ENCODE peak calls at places on chromosomes 7 and 10, in nine cellular contexts. L, V, D, F, X, P, A, U and G are unnamed samples.

GRCh38 chr7:107390921-107391320 is 78.9 kb upstream of the GPR22 start:
- DNase-seq in L (no peak), P (no peak), V (no peak), U (no peak), A (no peak), X (no peak), D (no peak), F (no peak), G (no peak)

GRCh38 chr7:24862461-24862860 is 105.2 kb upstream of the GSDME start:
- DNase-seq in A (no peak), F (no peak), D (no peak), X (no peak), U (no peak), L (no peak), P (no peak), V (no peak), G (no peak)

GRCh38 chr7:110253083-110253482 is 837.8 kb upstream of the LRRN3 start:
- DNase-seq in X (peak; percentile 18), P (no peak), F (no peak), L (no peak), V (no peak), U (no peak), D (no peak), A (no peak), G (no peak)

GRCh38 chr7:92614586-92615237 is 24.5 kb upstream of the FAM133B start:
- DNase-seq in A (no peak), P (no peak), L (no peak), X (peak; percentile 54), D (no peak), V (no peak), F (no peak), U (no peak), G (no peak)

GRCh38 chr10:665579-666091 is 23.8 kb downstream of the DIP2C start:
- DNase-seq in A (no peak), P (no peak), D (peak; percentile 81), X (peak; percentile 91), U (no peak), L (no peak), V (peak; percentile 35), F (no peak), G (no peak)

GRCh38 chr7:157855452-157856213 is 518.8 kb downstream of the DNAJB6 start:
- DNase-seq in V (no peak), D (no peak), A (peak; percentile 67), F (no peak), U (no peak), X (no peak), P (no peak), L (no peak), G (no peak)

GRCh38 chr10:133527779-133528271 is 662 bp downstream of the CYP2E1 start:
- DNase-seq in A (no peak), D (no peak), V (no peak), F (no peak), X (no peak), U (no peak), P (no peak), L (no peak), G (no peak)

GRCh38 chr10:22853906-22854447 is 73.9 kb upstream of the ARMC3 start:
- DNase-seq in X (no peak), D (no peak), F (no peak), V (no peak), L (no peak), P (no peak), A (no peak), U (no peak), G (no peak)

GRCh38 chr10:114772496-114773196 is 48.9 kb upstream of the FHIP2A start:
- DNase-seq in L (no peak), P (no peak), V (no peak), U (no peak), F (no peak), A (no peak), X (no peak), D (no peak), G (no peak)

GRCh38 chr7:106887376-106887775 is 22.3 kb downstream of the PIK3CG start:
- DNase-seq in X (no peak), L (no peak), D (no peak), A (no peak), V (no peak), U (peak; percentile 43), F (no peak), P (no peak), G (no peak)

GRCh38 chr7:71466448-71467145 is 334.7 kb downstream of the GALNT17 start:
- DNase-seq in L (no peak), U (no peak), X (no peak), V (no peak), D (no peak), P (no peak), F (no peak), A (no peak), G (no peak)

GRCh38 chr7:32658034-32658944 is 163.0 kb downstream of the AVL9 start:
- DNase-seq in U (no peak), D (no peak), A (no peak), P (peak; percentile 83), V (peak; percentile 33), F (peak; percentile 35), L (no peak), X (peak; percentile 43), G (no peak)

GRCh38 chr7:73971315-73971700 is 56.7 kb upstream of the ELN start:
- DNase-seq in D (no peak), V (no peak), U (peak; percentile 26), F (no peak), X (no peak), P (no peak), L (no peak), A (no peak), G (no peak)
- TF ChIP-seq POLR2A in D (no peak), V (no peak), U (no peak), F (no peak), X (no peak), P (no peak), L (no peak), A (no peak), G (no peak)

GRCh38 chr7:79298145-79298760 is 155.2 kb downstream of the MAGI2 start:
- DNase-seq in L (no peak), D (peak; percentile 64), V (no peak), X (peak; percentile 79), U (peak; percentile 62), A (no peak), P (peak; percentile 21), F (peak; percentile 34), G (peak; percentile 18)

GRCh38 chr7:79301419-79301818 is 152.0 kb downstream of the MAGI2 start:
- DNase-seq in A (no peak), F (no peak), V (no peak), U (no peak), P (no peak), X (no peak), L (no peak), D (no peak), G (no peak)

GRCh38 chr7:79307376-79307775 is 146.1 kb downstream of the MAGI2 start:
- DNase-seq in X (no peak), A (no peak), V (no peak), U (no peak), D (no peak), L (no peak), F (no peak), P (no peak), G (no peak)

GRCh38 chr7:79304711-79305110 is 148.8 kb downstream of the MAGI2 start:
- DNase-seq in A (no peak), X (no peak), U (no peak), D (no peak), L (no peak), V (no peak), P (no peak), F (no peak), G (no peak)

DNA sequence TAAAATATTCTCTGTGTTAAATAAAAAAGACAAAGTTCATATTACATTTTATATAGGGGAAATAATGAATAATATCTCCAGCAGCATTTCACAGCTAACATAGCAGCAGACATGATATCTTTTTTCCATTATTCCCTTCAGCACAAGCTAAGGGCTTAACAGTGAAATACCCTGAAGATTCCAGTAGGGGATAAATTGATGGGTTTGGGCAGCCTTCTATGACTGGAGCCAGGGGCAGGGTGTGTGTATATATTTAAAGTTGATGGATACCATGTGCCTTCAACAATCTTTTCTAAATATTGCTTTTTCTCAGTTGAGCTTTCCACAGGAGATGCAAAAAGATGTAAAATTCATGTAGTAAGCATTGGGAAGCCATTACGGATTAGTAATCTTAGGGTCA is 151.2 kb downstream of the MAGI2 start:
- DNase-seq in A (no peak), U (no peak), F (no peak), P (no peak), L (no peak), V (no peak), D (no peak), X (no peak), G (no peak)
- TF ChIP-seq CTCF in A (no peak), U (no peak), F (no peak), P (no peak), L (no peak), V (no peak), D (no peak), X (no peak), G (no peak)

DNA sequence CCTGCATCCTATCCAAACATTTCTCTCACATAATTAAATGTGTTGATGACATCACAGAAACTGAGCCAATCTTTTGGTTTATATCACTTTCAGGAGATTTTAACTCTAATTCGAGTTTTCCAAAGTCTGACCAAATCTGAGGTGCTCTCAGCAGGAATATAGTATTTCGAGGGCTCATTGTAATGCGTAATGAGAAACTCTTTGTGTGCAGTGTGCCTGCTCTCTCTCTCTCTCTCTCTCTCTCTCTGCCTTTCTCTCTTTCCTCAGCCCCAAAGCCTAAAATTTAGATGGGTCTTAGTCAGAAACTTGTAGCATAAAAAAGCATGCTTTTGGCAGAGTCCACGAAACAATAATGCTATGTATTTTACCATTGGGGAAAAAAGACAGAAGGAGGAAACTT is 207.0 kb upstream of the HABP2 start:
- DNase-seq in F (no peak), V (no peak), A (no peak), X (no peak), D (no peak), U (no peak), P (no peak), L (no peak), G (no peak)
- H3K4me3 ChIP-seq in F (no peak overlapping the region), V (no peak overlapping the region), A (no peak overlapping the region), X (no peak overlapping the region), D (no peak overlapping the region), U (no peak overlapping the region), P (no peak overlapping the region), L (no peak overlapping the region), G (no peak overlapping the region)

DNA sequence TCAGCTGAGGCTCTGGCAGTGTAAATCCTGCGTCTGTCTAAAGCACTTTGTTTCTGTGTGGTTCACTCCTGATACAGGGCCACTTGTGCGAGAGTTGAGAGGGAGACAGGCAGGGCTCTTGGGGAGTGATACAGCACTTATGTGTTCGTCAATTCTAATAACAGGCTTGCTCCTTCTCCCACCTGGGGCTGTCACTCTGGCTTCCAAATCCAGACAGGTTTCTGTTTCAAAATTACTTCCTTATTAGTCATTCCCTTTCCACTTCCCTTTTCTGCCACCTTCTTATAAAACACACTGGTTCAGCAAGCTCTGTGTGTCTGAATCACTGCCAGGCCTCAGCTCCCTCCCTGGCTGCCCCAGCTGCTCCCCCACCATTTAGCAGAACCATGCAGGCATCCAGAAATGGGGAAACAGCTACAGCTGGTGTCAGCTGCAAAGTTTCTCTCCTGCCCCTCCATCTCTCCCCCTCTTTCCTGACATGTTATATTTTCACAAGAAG is 58.5 kb upstream of the ZNRF2 start:
- DNase-seq in U (peak; percentile 97), P (no peak), L (peak; percentile 7), X (peak; percentile 8), V (peak; percentile 72), A (peak; percentile 75), F (no peak), D (peak; percentile 54), G (peak; percentile 81)
- TF ChIP-seq POLR2A in U (no peak), P (no peak), L (no peak), X (no peak), V (no peak), A (no peak), F (no peak), D (no peak), G (no peak)